ENCODE peak calls at places on chromosomes 16 and 17, in eight cellular contexts. S is cardiac fibroblast; L is upper lobe of right lung; O is left ventricle myocardium inferior; B is neural progenitor cell; F is CD8-positive, alpha-beta T cell; P is lung; J is fibroblast of pulmonary artery. Q is an unnamed sample.

GRCh38 chr17:27793168-27793905 is 7.0 kb downstream of the NOS2 start:
- DNase-seq in B (peak), O (peak), J (no peak), P (no peak), L (no peak), S (no peak), F (no peak), Q (no peak)

GRCh38 chr16:70331588-70332358 is 14.9 kb upstream of the DDX19A start:
- DNase-seq in S (peak), B (peak), O (no peak), J (peak), P (no peak), L (no peak), F (no peak), Q (peak)

GRCh38 chr17:12667299-12667958 is 1.7 kb downstream of the MYOCD start:
- DNase-seq in P (no peak), J (peak), B (peak), O (no peak), S (peak), F (no peak), L (no peak), Q (peak)

GRCh38 chr16:84084570-84085270 is 32.0 kb downstream of the MBTPS1 start:
- DNase-seq in P (peak), J (peak), O (peak), L (peak), S (peak), F (peak), B (peak), Q (peak)

GRCh38 chr16:84641643-84642358 is 6.5 kb upstream of the KLHL36 start:
- DNase-seq in F (no peak), J (no peak), P (no peak), O (no peak), L (no peak), B (no peak), S (no peak), Q (no peak)

GRCh38 chr16:31351246-31351936 is 3.6 kb upstream of the ITGAX start:
- DNase-seq in B (no peak), L (no peak), J (no peak), S (no peak), P (no peak), F (no peak), O (no peak), Q (no peak)

GRCh38 chr17:8253801-8254200 is 4.7 kb downstream of the PFAS start:
- DNase-seq in P (no peak), J (peak), S (peak), L (no peak), F (no peak), O (no peak), B (peak), Q (peak)

GRCh38 chr17:15287533-15288267 is 22.6 kb upstream of the PMP22 start:
- DNase-seq in F (no peak), L (no peak), B (no peak), O (no peak), J (no peak), P (no peak), S (peak), Q (no peak)

GRCh38 chr16:73083271-73083670 is 35.3 kb upstream of the ZFHX3 start:
- DNase-seq in F (no peak), O (no peak), J (no peak), S (peak), B (no peak), P (no peak), L (no peak), Q (no peak)

GRCh38 chr16:12095275-12096161 is 119.0 kb downstream of the SNX29 start:
- DNase-seq in L (peak), J (peak), F (peak), O (peak), S (peak), P (peak), B (peak), Q (peak)

GRCh38 chr16:20940864-20941634 is 40.5 kb downstream of the LYRM1 start:
- DNase-seq in S (no peak), B (no peak), O (no peak), J (no peak), F (no peak), L (no peak), P (no peak), Q (no peak)

GRCh38 chr17:59105852-59106462 is 723 bp downstream of the TRIM37 start:
- DNase-seq in B (no peak), L (peak), F (peak), S (peak), O (peak), P (peak), J (peak), Q (peak)

GRCh38 chr17:21240375-21241055 is 12.7 kb downstream of the NATD1 start:
- DNase-seq in F (no peak), O (no peak), L (no peak), B (no peak), P (no peak), J (no peak), S (no peak), Q (no peak)

GRCh38 chr17:48054238-48055185 is 6.4 kb downstream of the NFE2L1 start:
- DNase-seq in J (peak), P (peak), B (peak), L (peak), F (no peak), S (peak), O (peak), Q (peak)

GRCh38 chr17:56886288-56886721 is 27.5 kb downstream of the TRIM25 start:
- DNase-seq in S (no peak), B (no peak), J (no peak), F (no peak), P (no peak), O (no peak), L (no peak), Q (no peak)

GRCh38 chr16:67028555-67029248 is at the start of gene CBFB:
- DNase-seq in L (peak), B (peak), F (peak), O (peak), J (peak), S (peak), P (peak), Q (peak)
- TF ChIP-seq CTCF in L (peak), B (peak), F (no peak), O (peak), J (no peak), S (no peak), P (no peak), Q (no peak)

GRCh38 chr16:49278944-49279725 is 2.5 kb downstream of the CBLN1 start:
- DNase-seq in F (no peak), P (no peak), S (no peak), O (no peak), B (peak), J (no peak), L (no peak), Q (no peak)

GRCh38 chr16:49278567-49278827 is 3.1 kb downstream of the CBLN1 start:
- DNase-seq in F (no peak), O (no peak), B (no peak), P (no peak), L (no peak), J (no peak), S (no peak), Q (no peak)

GRCh38 chr16:49281481-49281842 is at the start of gene CBLN1:
- DNase-seq in S (no peak), J (no peak), L (no peak), B (no peak), F (no peak), P (no peak), O (no peak), Q (no peak)

GRCh38 chr16:49280861-49281331 is 742 bp downstream of the CBLN1 start:
- DNase-seq in J (no peak), P (no peak), S (no peak), O (no peak), B (no peak), F (no peak), L (no peak), Q (no peak)

DNA sequence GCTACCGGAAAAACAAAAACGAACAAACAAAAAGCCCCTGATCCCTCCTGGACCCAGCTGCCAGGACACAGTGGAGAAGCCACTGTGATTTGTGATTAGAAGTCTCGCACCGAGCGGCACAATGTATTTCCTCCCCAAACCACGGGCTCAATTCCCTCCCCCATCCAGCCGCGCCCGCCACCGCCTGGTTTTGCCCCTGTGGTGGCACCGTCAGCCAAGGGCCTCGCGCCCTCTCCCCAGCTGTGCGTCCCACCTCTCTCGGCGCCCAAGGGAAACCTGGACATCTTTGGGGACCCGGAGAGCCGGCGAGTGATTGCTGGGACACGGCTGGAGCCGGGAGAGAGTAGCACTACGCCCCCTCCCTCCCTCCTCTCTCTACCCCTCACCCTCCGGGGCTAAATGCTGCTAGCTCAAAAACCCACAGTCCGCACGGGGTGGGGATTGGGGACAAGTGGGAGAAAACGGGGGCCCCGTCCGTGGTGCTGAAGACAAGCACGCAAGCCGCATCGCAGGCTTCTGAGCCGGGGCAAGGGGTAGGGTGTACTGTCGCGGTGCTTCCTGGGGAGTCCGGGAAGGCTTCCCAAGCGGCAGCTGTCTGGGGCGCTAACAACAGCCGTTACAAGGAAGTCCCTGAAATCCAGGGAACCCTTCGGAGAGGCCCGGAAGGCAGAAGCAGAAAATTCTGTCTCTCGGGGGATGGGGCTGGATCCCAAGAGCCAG is 1.5 kb downstream of the CBLN1 start:
- DNase-seq in P (no peak), J (no peak), L (no peak), O (no peak), F (no peak), S (no peak), B (peak), Q (no peak)
- H3K4me3 ChIP-seq in P (no peak), J (no peak), L (no peak), O (peak), F (no peak), S (no peak), B (peak), Q (no peak)

GRCh38 chr16:46884513-46885293 is 541 bp downstream of the GPT2 start:
- DNase-seq in P (no peak), S (peak), B (peak), J (no peak), F (no peak), L (no peak), O (no peak), Q (peak)

GRCh38 chr16:46882304-46882939 is 1.7 kb upstream of the GPT2 start:
- DNase-seq in P (no peak), J (no peak), L (no peak), B (no peak), F (no peak), O (no peak), S (no peak), Q (no peak)

GRCh38 chr16:46882940-46883307 is 1.2 kb upstream of the GPT2 start:
- DNase-seq in B (no peak), J (no peak), L (no peak), S (no peak), P (no peak), F (no peak), O (no peak), Q (no peak)

GRCh38 chr16:46883353-46883689 is 841 bp upstream of the GPT2 start:
- DNase-seq in B (peak), F (no peak), J (no peak), P (no peak), O (no peak), S (no peak), L (no peak), Q (no peak)

DNA sequence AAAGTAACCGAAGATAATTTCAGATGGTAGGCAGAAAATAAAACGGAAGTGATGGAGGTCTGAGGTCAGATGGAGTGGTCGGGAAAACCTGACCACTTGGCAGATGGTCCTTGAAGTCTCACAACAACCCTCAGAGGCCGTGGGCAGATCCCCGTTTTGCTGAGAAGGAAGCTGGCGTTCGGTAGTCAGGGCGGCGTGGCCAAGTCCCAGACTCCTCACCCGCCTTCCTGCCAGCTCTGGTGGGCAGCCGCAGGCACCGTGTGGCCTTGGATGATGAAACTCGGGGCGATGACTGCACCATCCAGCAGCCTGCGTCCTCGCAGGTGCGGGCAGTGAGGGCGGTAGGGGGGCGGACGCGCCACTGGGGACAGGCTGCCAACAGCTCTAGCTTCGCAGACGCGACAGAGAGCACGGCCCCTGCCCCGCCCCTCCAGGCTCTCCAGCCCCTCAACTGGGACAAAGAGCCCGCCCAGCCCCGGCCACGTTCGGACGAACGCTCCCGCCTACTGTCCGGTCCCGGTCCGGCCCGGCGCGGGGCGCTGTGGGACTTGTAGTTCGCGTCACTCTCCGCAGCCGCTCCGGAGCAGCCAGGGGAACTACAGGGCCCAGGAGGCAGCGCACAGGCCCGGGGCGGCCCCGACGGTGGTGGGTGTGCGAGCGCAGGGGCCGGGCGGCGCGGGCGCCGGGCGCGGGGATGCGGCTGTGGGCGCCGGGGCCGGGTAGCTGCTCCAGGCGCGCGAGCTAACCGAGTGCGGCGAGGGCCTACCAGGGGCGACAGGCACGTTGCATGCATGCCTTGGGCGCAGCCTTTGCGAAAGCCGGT is at the start of gene GPT2:
- DNase-seq in P (peak), O (peak), S (peak), B (peak), L (peak), J (peak), F (peak), Q (peak)
- TF ChIP-seq CTCF in P (peak), O (peak), S (no peak), B (no peak), L (peak), J (no peak), F (no peak), Q (no peak)

GRCh38 chr17:2615882-2616281 is 22.4 kb downstream of the PAFAH1B1 start:
- DNase-seq in B (no peak), J (no peak), P (no peak), F (no peak), L (no peak), S (no peak), O (no peak), Q (no peak)

GRCh38 chr17:2612630-2613029 is 19.2 kb downstream of the PAFAH1B1 start:
- DNase-seq in S (no peak), P (no peak), O (no peak), F (no peak), B (no peak), L (no peak), J (no peak), Q (no peak)

GRCh38 chr17:2610640-2611175 is 17.3 kb downstream of the PAFAH1B1 start:
- DNase-seq in F (no peak), J (no peak), B (no peak), O (no peak), L (no peak), P (no peak), S (no peak), Q (no peak)

GRCh38 chr17:2611627-2612026 is 18.2 kb downstream of the PAFAH1B1 start:
- DNase-seq in F (no peak), S (no peak), J (no peak), P (no peak), B (no peak), O (no peak), L (no peak), Q (no peak)

GRCh38 chr17:2613089-2613808 is 19.8 kb downstream of the PAFAH1B1 start:
- DNase-seq in F (no peak), J (no peak), O (no peak), S (no peak), P (no peak), L (no peak), B (no peak), Q (no peak)
- H3K4me3 ChIP-seq in F (no peak), J (no peak), O (no peak), S (no peak), P (no peak), L (no peak), B (no peak), Q (no peak)

DNA sequence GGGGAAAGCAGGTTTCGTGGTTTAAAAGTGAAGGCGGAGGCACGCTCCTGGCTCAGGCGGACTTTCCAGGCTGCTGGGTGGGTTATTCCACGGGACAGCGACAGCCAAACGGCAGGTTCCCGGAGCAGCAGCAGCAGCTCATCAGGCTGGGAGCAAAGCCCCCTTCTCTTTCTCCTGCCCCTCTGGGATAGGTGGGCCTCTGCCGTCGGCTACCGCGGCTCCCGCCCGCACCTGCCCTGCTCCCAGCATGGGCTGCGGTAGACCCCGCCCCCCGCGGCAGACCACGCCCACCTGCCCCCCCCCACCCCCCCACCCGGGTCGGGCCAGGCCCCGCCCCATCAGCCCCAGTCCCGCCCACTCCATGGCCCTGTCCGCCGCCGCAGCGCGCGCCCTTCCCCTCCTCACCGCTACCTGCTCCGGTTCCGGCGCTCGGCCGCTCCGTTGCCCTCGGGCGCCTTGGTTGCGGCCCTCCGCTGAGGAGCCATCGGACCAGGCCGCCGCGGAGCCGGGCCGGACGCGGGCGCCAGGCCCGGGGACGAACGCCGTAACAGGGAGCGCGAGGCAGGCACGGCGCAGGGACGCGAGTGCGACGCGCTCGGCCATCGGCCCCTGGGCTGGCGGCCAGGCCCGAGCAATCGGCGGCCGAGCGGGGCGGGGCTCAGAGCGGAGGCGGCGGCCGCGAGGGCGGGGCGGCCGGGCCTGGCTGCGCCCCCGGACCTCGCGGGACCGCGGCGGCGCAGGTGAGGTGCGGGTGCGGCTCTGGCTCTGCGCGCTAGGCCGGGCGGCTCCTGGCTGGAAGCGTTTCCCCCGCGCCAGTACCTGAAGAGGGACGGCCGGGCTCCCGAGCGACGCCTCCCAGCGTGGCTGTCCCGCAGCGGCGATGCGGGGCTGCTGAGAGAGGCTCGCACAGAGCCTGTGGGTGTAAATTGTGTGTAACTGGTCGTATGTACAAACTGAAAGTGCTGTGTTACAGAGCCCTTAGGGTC is at the start of the genes HEXD and OGFOD3:
- DNase-seq in J (peak), B (peak), S (peak), P (peak), F (peak), O (peak), L (peak), Q (peak)
- TF ChIP-seq CTCF in J (no peak), B (no peak), S (no peak), P (no peak), F (no peak), O (peak), L (no peak), Q (no peak)

DNA sequence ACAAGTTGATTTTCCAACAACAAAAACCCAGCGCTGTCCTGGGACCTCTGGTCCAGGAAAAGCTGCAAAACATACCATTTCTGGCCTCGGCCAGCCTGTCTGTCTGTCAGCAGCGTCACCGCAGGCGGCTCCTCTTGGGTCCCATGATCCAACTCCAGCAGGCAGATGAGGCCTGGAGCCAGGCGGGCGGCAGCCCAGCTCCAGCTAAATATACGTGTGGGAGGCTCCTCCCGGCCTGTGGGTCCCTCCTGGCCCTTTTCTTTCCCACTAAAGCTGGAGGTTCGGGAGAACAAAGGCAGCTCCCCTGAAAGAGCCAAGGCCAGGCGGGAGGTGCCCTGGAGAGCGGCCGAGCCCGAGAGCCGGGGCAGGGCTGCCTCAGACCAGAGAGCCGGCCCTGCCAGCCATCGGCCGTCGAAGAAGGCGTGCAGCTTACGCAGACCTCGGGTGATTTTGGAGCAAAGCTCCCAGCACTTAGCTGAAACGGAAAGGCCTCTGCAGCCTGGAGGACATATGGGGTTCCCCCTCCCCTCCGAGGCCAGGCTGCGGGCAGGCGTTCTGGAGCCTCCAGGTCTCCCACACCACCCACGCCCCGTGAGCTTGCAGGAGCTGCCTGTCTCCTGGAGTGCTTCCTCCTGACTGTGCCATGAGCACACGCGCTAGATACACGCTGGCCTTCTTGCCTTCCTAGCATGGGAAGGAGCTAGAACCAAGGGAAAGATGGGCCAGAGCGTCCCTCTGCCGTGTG is 19.9 kb upstream of the JPH3 start:
- DNase-seq in F (no peak), S (peak), B (peak), P (no peak), O (peak), J (peak), L (peak), Q (no peak)
- H3K4me3 ChIP-seq in F (no peak), S (peak), B (no peak), P (no peak), O (peak), J (peak), L (no peak), Q (no peak)

Q was measured in epithelial cell of esophagus.